ENCODE peak calls at places on chromosomes 5 and 9, in eight cellular contexts. Z is mammary epithelial cell, A is choroid plexus epithelial cell, Q is right atrium auricular region, O is neural crest cell, T is Peyer's patch, R is AG09309, N is GM12878. F is an unnamed sample.

GRCh38 chr5:1526681-1527131 is 2.9 kb upstream of the LPCAT1 start:
- DNase-seq in Q (peak), T (no peak), N (no peak), O (no peak), R (no peak), A (no peak), Z (no peak), F (no peak)

GRCh38 chr5:88145205-88145602 is 123.4 kb downstream of the TMEM161B start:
- DNase-seq in N (no peak), A (no peak), Z (no peak), Q (no peak), O (no peak), T (no peak), R (no peak), F (no peak)

GRCh38 chr9:85416720-85417119 is 325.0 kb downstream of the AGTPBP1 start:
- DNase-seq in N (no peak), O (no peak), T (no peak), R (no peak), Q (no peak), A (no peak), Z (no peak), F (no peak)

GRCh38 chr9:98383758-98384157 is 128.3 kb upstream of the TBC1D2 start:
- DNase-seq in N (no peak), A (peak), O (no peak), Z (no peak), T (no peak), Q (no peak), R (no peak), F (no peak)

GRCh38 chr5:157747173-157747758 is 3.8 kb downstream of the LSM11 start:
- DNase-seq in Q (no peak), A (no peak), O (no peak), R (no peak), N (no peak), Z (no peak), T (no peak), F (no peak)

GRCh38 chr5:36481721-36482120 is 124.7 kb upstream of the SLC1A3 start:
- DNase-seq in R (no peak), O (no peak), N (no peak), Z (no peak), A (no peak), Q (no peak), T (no peak), F (no peak)

GRCh38 chr5:89265511-89266169 is 382.7 kb upstream of the MEF2C start:
- DNase-seq in T (no peak), N (no peak), Z (peak), R (peak), A (peak), Q (no peak), O (no peak), F (no peak)

GRCh38 chr9:127786773-127787123 is 914 bp downstream of the CDK9 start:
- DNase-seq in T (no peak), Q (no peak), Z (no peak), O (no peak), R (no peak), N (no peak), A (peak), F (no peak)

GRCh38 chr5:128671861-128672414 is 133.9 kb upstream of the FBN2 start:
- DNase-seq in Q (no peak), N (no peak), A (no peak), O (no peak), Z (no peak), R (no peak), T (no peak), F (no peak)

GRCh38 chr5:163727028-163727427 is 221.6 kb downstream of the MAT2B start:
- DNase-seq in T (peak), Z (no peak), A (no peak), N (peak), O (no peak), Q (no peak), R (no peak), F (no peak)

GRCh38 chr9:78713746-78714405 is 417.0 kb downstream of the PSAT1 start:
- DNase-seq in R (peak), T (no peak), Q (no peak), Z (no peak), N (no peak), O (no peak), A (no peak), F (peak)

GRCh38 chr5:35440409-35440808 is 177.3 kb upstream of the SPEF2 start:
- DNase-seq in A (no peak), O (no peak), R (no peak), Z (no peak), T (no peak), N (no peak), Q (no peak), F (no peak)

GRCh38 chr9:32291370-32291769 is 93.1 kb upstream of the ACO1 start:
- DNase-seq in O (no peak), T (no peak), A (no peak), N (no peak), Z (no peak), R (no peak), Q (no peak), F (no peak)

GRCh38 chr5:81251922-81252321 is 18.8 kb downstream of the CKMT2 start:
- DNase-seq in Z (no peak), N (no peak), T (no peak), R (no peak), O (no peak), A (no peak), Q (no peak), F (no peak)

GRCh38 chr5:139951983-139952382 is 91.1 kb downstream of the NRG2 start:
- DNase-seq in Z (no peak), R (no peak), A (no peak), T (no peak), N (no peak), Q (no peak), O (no peak), F (no peak)

GRCh38 chr9:26033346-26033745 is 355.1 kb upstream of the TUSC1 start:
- DNase-seq in R (peak), Z (no peak), O (no peak), A (no peak), N (no peak), Q (no peak), T (no peak), F (no peak)

GRCh38 chr5:23496576-23496975 is 10.8 kb upstream of the PRDM9 start:
- DNase-seq in O (no peak), Q (no peak), Z (no peak), A (no peak), T (no peak), R (no peak), N (no peak), F (no peak)

GRCh38 chr9:113963017-113963620 is 87.0 kb downstream of the ZNF618 start:
- DNase-seq in R (no peak), N (no peak), Z (peak), A (peak), Q (peak), O (peak), T (no peak), F (no peak)

GRCh38 chr9:87342743-87343142 is 154.9 kb upstream of the DAPK1 start:
- DNase-seq in O (no peak), T (no peak), N (no peak), Z (no peak), Q (no peak), A (peak), R (no peak), F (peak)

GRCh38 chr9:113651896-113652295 is 188.4 kb downstream of the RGS3 start:
- DNase-seq in O (no peak), T (no peak), N (no peak), A (no peak), Z (no peak), Q (no peak), R (no peak), F (no peak)

GRCh38 chr9:78676009-78676408 is 379.1 kb downstream of the PSAT1 start:
- DNase-seq in Q (no peak), Z (no peak), N (no peak), R (no peak), A (no peak), O (no peak), T (no peak), F (no peak)

DNA sequence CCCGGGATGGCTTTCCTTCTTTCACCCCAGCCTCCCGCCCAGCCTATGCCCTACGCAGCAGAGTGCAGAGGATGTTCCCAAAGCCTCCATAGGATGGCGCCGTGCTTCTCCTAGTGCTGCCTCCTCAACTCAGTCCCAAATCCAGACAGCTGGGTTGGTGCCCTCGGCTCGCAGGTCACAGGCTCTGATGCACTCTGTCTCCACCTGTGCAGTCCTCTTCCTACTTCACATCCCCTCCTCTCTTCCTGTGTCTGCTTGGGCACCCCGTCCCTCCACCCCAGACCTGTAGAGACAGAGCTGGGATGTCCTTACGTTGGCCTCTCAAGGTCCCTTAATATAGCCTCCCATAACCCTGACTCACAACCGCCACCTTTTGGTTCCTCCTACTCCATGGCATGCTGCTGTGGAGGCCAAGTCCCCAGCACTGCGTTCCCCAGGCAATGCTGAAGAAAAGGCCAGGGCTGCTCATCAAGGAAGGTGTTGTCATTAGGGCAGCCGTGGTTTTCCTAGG is 314.4 kb downstream of the GADD45G start:
- DNase-seq in O (no peak), R (no peak), A (no peak), T (peak), Q (peak), N (peak), Z (no peak), F (no peak)
- TF ChIP-seq CTCF in O (no peak), R (no peak), A (no peak), T (no peak), Q (peak), N (peak), Z (peak), F (no peak)

DNA sequence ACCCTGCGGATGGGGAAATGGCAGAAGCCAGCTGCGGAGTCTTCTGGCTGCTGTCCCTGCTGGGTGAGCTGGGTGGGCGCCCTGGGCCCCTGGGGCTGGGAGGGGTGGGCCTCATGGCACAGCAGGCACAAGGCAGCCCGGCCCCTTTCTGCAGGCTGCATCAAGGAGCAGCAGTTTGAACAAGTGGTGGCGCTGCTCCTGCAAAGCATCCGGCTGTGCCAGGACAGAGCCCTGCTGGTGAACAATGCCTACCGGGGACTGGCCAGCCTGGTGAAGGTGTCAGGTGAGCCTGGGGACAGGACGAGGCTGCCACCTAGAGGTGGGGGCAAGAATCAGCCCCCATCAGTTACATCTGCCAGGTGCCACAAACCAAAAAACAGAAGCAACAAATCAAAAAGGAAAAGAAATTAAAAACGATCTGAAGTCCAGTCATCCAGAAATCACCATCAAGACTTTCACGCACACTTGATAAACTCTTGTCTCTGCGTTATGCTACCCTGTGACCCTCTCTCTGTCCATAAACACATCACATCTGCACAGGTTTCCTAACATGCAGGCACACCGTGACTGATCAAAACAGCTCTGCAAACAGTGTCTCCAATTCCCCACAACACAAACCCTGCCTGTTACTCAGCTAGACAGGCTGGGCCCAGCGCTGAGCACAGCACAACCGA is 13.9 kb downstream of the REXO4 start:
- DNase-seq in O (no peak), N (no peak), R (no peak), Z (peak), T (no peak), Q (no peak), A (peak), F (no peak)
- TF ChIP-seq CTCF in O (peak), N (peak), R (peak), Z (peak), T (peak), Q (peak), A (peak), F (peak)

DNA sequence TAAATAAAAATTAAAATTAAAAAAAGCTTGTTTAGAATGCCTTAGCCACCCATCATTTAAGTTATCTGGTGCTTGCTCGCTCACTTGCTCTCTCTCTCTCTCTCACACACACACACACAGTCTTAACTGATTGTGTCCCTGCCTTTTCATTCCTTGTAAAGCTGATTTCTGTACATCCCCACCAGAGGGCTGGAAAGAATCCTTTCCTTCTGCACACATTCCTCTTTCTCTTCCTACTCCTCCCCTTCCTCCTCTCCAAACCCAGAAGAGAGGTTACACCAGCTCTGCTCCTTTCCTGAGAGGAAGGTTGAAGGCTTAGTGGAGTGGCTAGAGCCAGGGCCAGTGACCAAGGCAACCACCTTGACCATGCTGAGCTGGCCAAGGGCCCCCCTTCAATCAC is 25.7 kb downstream of the STK10 start:
- DNase-seq in Z (no peak), N (no peak), A (peak), R (peak), T (no peak), Q (no peak), O (no peak), F (no peak)
- TF ChIP-seq CTCF in Z (peak), N (no peak), A (peak), R (peak), T (no peak), Q (no peak), O (peak), F (no peak)

GRCh38 chr5:91927439-91927838 is 544.3 kb upstream of the ARRDC3 start:
- DNase-seq in O (no peak), A (no peak), R (no peak), T (no peak), Q (no peak), Z (no peak), N (no peak), F (no peak)

GRCh38 chr5:91929522-91929817 is 546.4 kb upstream of the ARRDC3 start:
- DNase-seq in N (no peak), A (no peak), R (no peak), T (no peak), Z (no peak), O (no peak), Q (no peak), F (no peak)

GRCh38 chr5:91925249-91925648 is 542.1 kb upstream of the ARRDC3 start:
- DNase-seq in T (no peak), Q (no peak), O (no peak), R (no peak), A (no peak), N (no peak), Z (no peak), F (no peak)

GRCh38 chr5:91928751-91929521 is 545.8 kb upstream of the ARRDC3 start:
- DNase-seq in Q (no peak), A (peak), O (no peak), T (no peak), N (no peak), R (no peak), Z (no peak), F (no peak)
- TF ChIP-seq CTCF in Q (peak), A (peak), O (peak), T (no peak), N (peak), R (peak), Z (peak), F (peak)

GRCh38 chr9:17120203-17120602 is 14.6 kb upstream of the CNTLN start:
- DNase-seq in Q (no peak), A (no peak), N (no peak), Z (no peak), O (no peak), T (no peak), R (no peak), F (no peak)

GRCh38 chr9:17121264-17121663 is 13.6 kb upstream of the CNTLN start:
- DNase-seq in Z (no peak), T (no peak), N (no peak), O (no peak), A (no peak), Q (no peak), R (no peak), F (no peak)

GRCh38 chr9:17117372-17117771 is 17.5 kb upstream of the CNTLN start:
- DNase-seq in N (no peak), T (no peak), Q (no peak), O (no peak), R (no peak), Z (no peak), A (no peak), F (no peak)

DNA sequence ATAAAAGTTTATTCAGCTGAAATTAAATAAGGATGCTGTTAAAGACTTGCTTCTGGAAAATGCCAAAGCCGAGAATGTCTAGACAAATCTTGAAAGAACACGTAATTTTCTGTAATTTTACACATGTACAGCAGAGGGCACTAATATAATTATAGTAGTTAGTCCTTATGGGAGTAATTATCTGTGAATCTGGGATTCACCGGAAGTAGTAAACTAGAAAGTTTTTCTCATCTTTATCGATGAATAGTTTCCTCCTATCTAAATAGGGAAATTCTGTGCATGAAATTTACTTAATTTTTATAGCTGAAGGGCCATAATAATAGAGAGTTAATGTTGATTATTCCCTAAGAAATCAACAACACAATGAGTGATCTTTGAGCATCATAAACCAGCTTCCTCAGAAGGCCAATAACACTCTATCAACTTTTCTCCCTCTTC is 18.4 kb upstream of the CNTLN start:
- DNase-seq in Q (no peak), N (no peak), A (peak), Z (peak), O (no peak), R (no peak), T (no peak), F (peak)
- TF ChIP-seq CTCF in Q (peak), N (peak), A (no peak), Z (peak), O (peak), R (peak), T (no peak), F (peak)

GRCh38 chr5:150258126-150258525 is 31.4 kb downstream of the CAMK2A start:
- DNase-seq in T (no peak), R (no peak), Z (no peak), O (no peak), Q (no peak), A (no peak), N (no peak), F (no peak)
- TF ChIP-seq CTCF in T (no peak), R (no peak), Z (no peak), O (no peak), Q (no peak), A (no peak), N (no peak), F (no peak)

GRCh38 chr5:148125641-148126040 is 42.7 kb upstream of the SPINK14 start:
- DNase-seq in Q (no peak), Z (peak), A (peak), T (no peak), R (peak), N (no peak), O (no peak), F (no peak)
- TF ChIP-seq CTCF in Q (no peak), Z (peak), A (peak), T (no peak), R (peak), N (no peak), O (peak), F (no peak)

DNA sequence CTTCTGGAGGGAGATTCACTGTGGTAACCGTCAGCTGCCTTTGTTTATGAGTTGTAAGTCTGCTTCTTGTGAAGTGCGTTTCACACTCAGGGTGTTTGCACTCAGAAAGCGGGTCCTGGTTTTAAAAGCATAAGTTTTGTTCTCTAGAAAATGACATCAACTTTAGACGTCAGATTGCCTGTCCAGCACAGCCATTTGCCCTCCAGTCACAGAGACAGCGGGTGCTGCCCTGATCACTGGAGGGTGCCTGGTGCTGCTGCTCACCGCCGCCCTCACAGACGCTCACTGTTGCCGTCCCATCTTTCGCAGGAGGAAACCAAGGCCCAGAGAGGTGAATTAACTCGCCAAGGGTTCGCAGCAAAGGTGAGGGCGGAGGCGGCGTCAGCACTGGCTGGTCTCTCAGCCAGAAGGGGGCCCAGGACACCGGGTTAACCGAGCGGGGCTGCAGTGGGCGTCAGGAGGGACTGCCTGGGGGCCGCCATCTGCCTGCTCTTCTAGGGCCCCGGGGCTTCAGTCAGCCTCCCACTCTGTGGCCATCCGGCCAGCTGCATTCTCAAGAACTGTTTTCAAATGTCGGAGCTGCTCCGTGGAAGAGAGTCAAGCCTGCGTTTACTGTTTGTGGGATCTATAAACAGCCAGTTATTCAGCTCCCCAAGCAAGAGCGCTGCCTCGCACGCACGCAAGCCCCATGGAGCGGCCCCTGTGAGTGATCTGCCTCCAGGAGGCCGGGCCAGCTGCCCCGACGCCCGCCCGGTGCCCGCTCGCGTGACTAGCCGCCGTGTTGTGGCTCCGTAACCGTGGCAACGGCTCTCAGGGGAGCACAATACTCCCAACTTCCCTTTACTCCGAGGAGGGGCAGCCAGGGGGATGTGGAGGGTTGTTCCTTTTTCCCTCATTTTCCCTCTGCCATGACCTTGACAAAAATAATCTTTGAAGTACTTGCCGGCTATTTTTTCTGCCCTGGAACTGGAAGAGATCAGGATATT is 43.4 kb upstream of the EXOC3 start:
- DNase-seq in O (peak), T (peak), N (peak), Z (peak), R (peak), A (peak), Q (peak), F (peak)
- TF ChIP-seq CTCF in O (no peak), T (no peak), N (no peak), Z (no peak), R (no peak), A (no peak), Q (no peak), F (no peak)

F was measured in HFF-Myc.